ENCODE peak calls at places on chromosomes 5 and 9, in nine cellular contexts. J is kidney glomerular epithelial cell; B is activated CD8-positive, alpha-beta memory T cell treated with anti-CD3 and anti-CD28 coated beads, Interleukin-2, amount 50 U/mL, for 4 hours; A is posterior cingulate gyrus; G is T-cell; Q is HFF-Myc; M is T47D; Z is GM04503; H is foreskin melanocyte. I is an unnamed sample.
A peak's percentile ranks its signal among the peaks of the same experiment; 100 is the strongest.

GRCh38 chr5:95798048-95798447 is 24.5 kb downstream of the GLRX start:
- DNase-seq in A (no peak), G (no peak), M (no peak), J (no peak), Q (no peak), H (no peak), Z (no peak), B (no peak), I (no peak)

GRCh38 chr5:84382363-84383295 is 2.1 kb downstream of the EDIL3 start:
- DNase-seq in B (no peak), Q (no peak), H (no peak), A (peak; percentile 52), Z (no peak), M (no peak), G (no peak), J (peak; percentile 68), I (peak; percentile 74)

GRCh38 chr5:161042862-161043261 is 190.9 kb upstream of the ATP10B start:
- DNase-seq in Z (no peak), M (no peak), Q (no peak), A (no peak), B (no peak), H (no peak), J (no peak), G (no peak), I (no peak)

GRCh38 chr5:76870046-76870445 is 20.2 kb downstream of the S100Z start:
- DNase-seq in B (no peak), J (no peak), M (no peak), Z (no peak), A (no peak), G (no peak), H (no peak), Q (peak; percentile 51), I (no peak)

GRCh38 chr5:96342581-96342980 is 90.5 kb downstream of the PCSK1 start:
- DNase-seq in G (no peak), H (no peak), Q (no peak), Z (no peak), A (no peak), J (no peak), B (no peak), M (no peak), I (no peak)

GRCh38 chr5:96721351-96721970 is 59.3 kb downstream of the CAST start:
- DNase-seq in J (no peak), G (no peak), H (no peak), M (no peak), B (no peak), Z (no peak), A (no peak), Q (no peak), I (no peak)

GRCh38 chr9:133763272-133764183 is 25.4 kb upstream of the SARDH start:
- DNase-seq in A (no peak), H (no peak), Z (no peak), J (no peak), Q (no peak), M (no peak), G (no peak), B (no peak), I (no peak)

GRCh38 chr5:139481122-139481533 is 1.4 kb downstream of the STING1 start:
- DNase-seq in A (no peak), Q (no peak), H (no peak), Z (no peak), G (no peak), B (peak; percentile 34), M (no peak), J (no peak), I (no peak)

GRCh38 chr9:135392511-135392910 is 87.1 kb upstream of the PPP1R26 start:
- DNase-seq in A (no peak), J (no peak), G (no peak), B (no peak), Z (no peak), Q (no peak), M (no peak), H (no peak), I (no peak)

GRCh38 chr5:79560774-79561524 is 47.0 kb upstream of the HOMER1 start:
- DNase-seq in H (peak; percentile 58), Z (peak; percentile 45), A (no peak), J (peak; percentile 17), M (no peak), Q (no peak), G (no peak), B (no peak), I (no peak)

GRCh38 chr5:1383886-1384401 is 39.0 kb upstream of the CLPTM1L start:
- DNase-seq in B (no peak), Q (no peak), J (no peak), A (no peak), Z (no peak), H (no peak), M (no peak), G (no peak), I (no peak)

GRCh38 chr9:112169368-112169767 is 5.7 kb downstream of the SUSD1 start:
- DNase-seq in H (no peak), Q (no peak), G (no peak), Z (no peak), B (no peak), J (no peak), M (no peak), A (no peak), I (no peak)

GRCh38 chr9:136403538-136403914 is 3.6 kb upstream of the SNAPC4 start:
- DNase-seq in J (no peak), B (peak; percentile 75), H (no peak), A (no peak), Q (no peak), G (peak; percentile 71), Z (no peak), M (no peak), I (no peak)

GRCh38 chr5:173565491-173566038 is 50.9 kb downstream of the BOD1 start:
- DNase-seq in H (no peak), G (no peak), Z (no peak), Q (no peak), A (no peak), B (no peak), M (no peak), J (no peak), I (no peak)

GRCh38 chr5:174531782-174532191 is 192.6 kb upstream of the MSX2 start:
- DNase-seq in H (no peak), J (peak; percentile 1), A (no peak), G (no peak), M (no peak), B (no peak), Z (no peak), Q (no peak), I (no peak)

GRCh38 chr5:154086123-154086522 is 47.4 kb downstream of the MFAP3 start:
- DNase-seq in J (no peak), Q (no peak), H (no peak), Z (no peak), G (no peak), B (no peak), A (no peak), M (no peak), I (no peak)

GRCh38 chr9:36162211-36162610 is 7.0 kb upstream of the CCIN start:
- DNase-seq in M (no peak), A (no peak), Z (no peak), G (no peak), Q (no peak), J (no peak), B (no peak), H (no peak), I (no peak)

GRCh38 chr5:162842725-162843124 is 594.7 kb upstream of the CCNG1 start:
- DNase-seq in G (no peak), A (no peak), Z (no peak), M (no peak), Q (no peak), B (no peak), J (no peak), H (no peak), I (no peak)

GRCh38 chr9:131423171-131423581 is 29.3 kb downstream of the PRRC2B start:
- DNase-seq in A (peak; percentile 68), B (no peak), Q (no peak), M (no peak), Z (no peak), H (no peak), J (peak; percentile 97), G (no peak), I (no peak)

GRCh38 chr9:127214421-127215265 is 49.9 kb upstream of the GARNL3 start:
- DNase-seq in A (peak; percentile 54), B (peak; percentile 59), G (peak; percentile 21), J (peak; percentile 57), Z (peak; percentile 42), H (no peak), M (peak; percentile 90), Q (no peak), I (no peak)

GRCh38 chr9:127541865-127542264 is 70.2 kb upstream of the STXBP1 start:
- DNase-seq in B (no peak), Z (no peak), Q (no peak), J (no peak), A (no peak), H (no peak), G (no peak), M (no peak), I (no peak)

GRCh38 chr9:68492801-68493200 is 47.9 kb downstream of the TMEM252 start:
- DNase-seq in Z (no peak), J (no peak), G (no peak), B (no peak), M (no peak), A (no peak), Q (no peak), H (no peak), I (no peak)

GRCh38 chr9:21255538-21256212 is 15.9 kb upstream of the IFNA14 start:
- DNase-seq in Q (no peak), A (no peak), M (no peak), B (no peak), Z (no peak), J (no peak), G (no peak), H (no peak), I (no peak)

GRCh38 chr5:171484460-171484899 is 65.0 kb downstream of the FGF18 start:
- DNase-seq in J (no peak), B (peak; percentile 51), H (peak; percentile 7), Z (no peak), G (no peak), Q (no peak), A (no peak), M (peak; percentile 61), I (no peak)